ENCODE peak calls at places on chromosomes 12 and 14, in seven cellular contexts. R is adrenal gland, F is endothelial cell of umbilical vein, W is suprapubic skin, D is heart left ventricle, K is Peyer's patch, E is uterus. J is an unnamed sample.

GRCh38 chr12:49358548-49359141 is 8.6 kb upstream of the SPATS2 start:
- DNase-seq in R (peak), W (no peak), K (peak), E (no peak), D (no peak), F (peak), J (no peak)

GRCh38 chr12:94589591-94590001 is 60.8 kb downstream of the TMCC3 start:
- DNase-seq in R (no peak), W (no peak), F (no peak), D (no peak), K (no peak), E (no peak), J (no peak)

GRCh38 chr14:54312166-54312801 is 84.5 kb upstream of the CDKN3 start:
- DNase-seq in K (no peak), D (no peak), W (no peak), R (peak), E (no peak), F (peak), J (peak)

GRCh38 chr14:60349663-60350365 is 100.8 kb downstream of the PPM1A start:
- DNase-seq in F (peak), K (no peak), W (no peak), E (no peak), D (peak), R (peak), J (peak)

GRCh38 chr14:69358233-69358963 is 39.7 kb downstream of the ERH start:
- DNase-seq in E (no peak), D (no peak), R (no peak), W (peak), K (no peak), F (no peak), J (no peak)

GRCh38 chr12:16325426-16325825 is 22.0 kb upstream of the MGST1 start:
- DNase-seq in E (no peak), R (no peak), W (no peak), K (no peak), F (no peak), D (no peak), J (no peak)

GRCh38 chr14:101843665-101844064 is 82.2 kb downstream of the PPP2R5C start:
- DNase-seq in E (no peak), F (no peak), D (no peak), K (peak), W (no peak), R (no peak), J (no peak)

GRCh38 chr14:101836131-101836530 is 74.6 kb downstream of the PPP2R5C start:
- DNase-seq in W (no peak), E (no peak), F (peak), D (peak), K (no peak), R (peak), J (no peak)

GRCh38 chr12:59595097-59595496 is 732 bp upstream of the SLC16A7 start:
- DNase-seq in W (no peak), F (no peak), E (no peak), R (no peak), K (no peak), D (no peak), J (no peak)

GRCh38 chr14:93898081-93898611 is 29.0 kb upstream of the FAM181A start:
- DNase-seq in F (no peak), E (no peak), D (no peak), R (no peak), W (no peak), K (no peak), J (no peak)

GRCh38 chr12:65958456-65958855 is 134.2 kb downstream of the HMGA2 start:
- DNase-seq in F (no peak), K (no peak), E (no peak), D (no peak), W (no peak), R (no peak), J (no peak)

GRCh38 chr14:96940009-96940408 is 142.8 kb downstream of the VRK1 start:
- DNase-seq in R (no peak), F (no peak), E (no peak), K (no peak), W (no peak), D (no peak), J (no peak)

GRCh38 chr14:77040995-77041744 is 12.7 kb upstream of the IRF2BPL start:
- DNase-seq in E (peak), R (peak), W (no peak), F (no peak), D (peak), K (peak), J (no peak)

GRCh38 chr12:117331691-117332090 is 29.7 kb downstream of the NOS1 start:
- DNase-seq in W (no peak), D (no peak), K (no peak), F (no peak), R (no peak), E (no peak), J (no peak)

GRCh38 chr14:37655418-37655817 is 60.0 kb downstream of the TTC6 start:
- DNase-seq in D (no peak), R (no peak), E (no peak), F (no peak), K (no peak), W (no peak), J (no peak)

GRCh38 chr14:94049625-94050023 is 23.5 kb downstream of the OTUB2 start:
- DNase-seq in F (no peak), E (no peak), D (no peak), W (peak), K (no peak), R (no peak), J (no peak)

GRCh38 chr14:66104486-66104885 is 381.7 kb upstream of the CCDC196 start:
- DNase-seq in W (no peak), K (no peak), E (no peak), F (no peak), R (no peak), D (no peak), J (no peak)

GRCh38 chr14:54209501-54210231 is 187.1 kb upstream of the CDKN3 start:
- DNase-seq in W (no peak), E (no peak), K (no peak), D (no peak), R (no peak), F (no peak), J (no peak)

GRCh38 chr14:94136575-94137331 is 7.3 kb upstream of the IFI27L2 start:
- DNase-seq in W (peak), F (peak), R (peak), D (peak), E (peak), K (peak), J (peak)

GRCh38 chr12:78181544-78182162 is 351.0 kb downstream of the NAV3 start:
- DNase-seq in R (no peak), K (no peak), W (no peak), D (no peak), E (no peak), F (peak), J (no peak)

GRCh38 chr14:59018978-59019377 is 169.5 kb upstream of the DAAM1 start:
- DNase-seq in R (no peak), F (no peak), K (no peak), D (no peak), W (no peak), E (no peak), J (no peak)

GRCh38 chr14:104562606-104563005 is 17.0 kb upstream of the C14orf180 start:
- DNase-seq in W (no peak), E (no peak), F (no peak), D (no peak), R (no peak), K (no peak), J (no peak)

GRCh38 chr12:90080616-90081015 is 372.0 kb upstream of the ATP2B1 start:
- DNase-seq in W (no peak), D (no peak), R (no peak), E (no peak), K (no peak), F (no peak), J (no peak)

DNA sequence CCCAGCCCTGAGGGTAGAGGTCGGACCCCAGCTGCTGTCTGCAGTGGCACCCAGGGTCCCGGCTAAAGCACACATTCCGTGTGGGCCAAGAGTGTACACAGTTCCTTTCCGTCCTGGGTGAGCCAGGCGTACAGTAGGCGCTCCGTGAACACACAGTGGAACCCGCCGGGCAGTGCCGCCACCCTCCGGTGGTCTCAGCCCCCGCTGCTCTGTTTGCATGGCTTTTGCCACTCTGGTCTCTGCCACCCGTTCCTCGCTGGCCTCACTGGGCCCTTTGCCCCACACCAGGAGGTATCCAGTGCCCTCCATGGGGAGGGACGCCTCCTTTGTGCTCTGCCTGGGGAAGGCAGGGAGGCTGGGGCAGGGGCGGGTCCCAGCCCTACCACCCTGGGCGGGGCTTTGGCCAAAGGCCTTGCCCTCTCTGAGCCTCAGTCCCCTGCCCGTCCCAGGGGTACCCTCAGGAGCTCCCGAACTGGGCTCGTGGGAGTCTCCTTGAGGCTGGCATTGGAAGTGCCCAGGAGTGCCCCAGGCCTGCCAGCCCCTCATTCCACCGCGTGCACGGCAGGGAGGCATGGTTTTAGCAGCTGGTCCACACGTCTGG is 13.0 kb downstream of the TRMT61A start:
- DNase-seq in E (no peak), K (no peak), R (no peak), F (no peak), D (no peak), W (no peak), J (no peak)
- TF ChIP-seq POLR2A in E (no peak), K (no peak), R (no peak), F (no peak), D (no peak), W (no peak), J (no peak)

GRCh38 chr12:104456950-104457745 is 400 bp downstream of the CHST11 start:
- DNase-seq in W (peak), D (peak), E (peak), K (peak), R (peak), F (peak), J (peak)

GRCh38 chr12:104454997-104455396 is 1.8 kb upstream of the CHST11 start:
- DNase-seq in W (no peak), R (no peak), K (no peak), F (peak), D (no peak), E (no peak), J (no peak)

GRCh38 chr12:104455594-104456416 is 943 bp upstream of the CHST11 start:
- DNase-seq in D (no peak), R (no peak), F (peak), E (no peak), K (no peak), W (no peak), J (no peak)

GRCh38 chr12:104457746-104458644 is 1.2 kb downstream of the CHST11 start:
- DNase-seq in R (peak), F (peak), D (peak), W (no peak), E (peak), K (peak), J (no peak)

DNA sequence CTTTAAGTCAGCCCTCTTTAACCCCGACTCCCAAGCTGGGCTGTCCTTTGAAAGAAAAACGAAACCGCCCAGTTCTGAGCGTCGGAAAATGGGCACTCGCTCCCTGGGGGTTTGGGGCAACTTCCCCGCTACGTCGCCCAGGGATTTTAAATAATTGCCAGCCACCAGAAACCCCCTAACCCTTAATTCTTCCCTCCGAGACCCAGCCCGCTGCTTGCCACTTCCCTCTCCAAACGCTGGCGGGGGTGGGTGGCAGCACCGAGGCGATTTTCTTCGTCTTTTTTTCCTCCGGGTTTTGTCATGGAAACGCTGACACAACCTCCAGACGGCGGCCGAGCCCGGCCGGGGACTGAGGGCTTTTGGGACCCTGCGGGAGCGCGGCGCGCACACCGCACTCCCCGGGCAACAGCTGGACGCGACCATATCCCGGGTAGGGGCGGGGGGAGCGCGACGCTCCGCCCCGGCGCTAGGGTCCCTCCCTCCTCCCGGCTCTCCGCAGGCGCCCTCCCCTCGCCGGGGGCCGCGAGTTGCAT is at the start of gene CHST11:
- DNase-seq in D (peak), F (peak), K (peak), E (peak), W (peak), R (peak), J (peak)
- TF ChIP-seq POLR2A in D (no peak), F (no peak), K (no peak), E (peak), W (no peak), R (no peak), J (peak)

DNA sequence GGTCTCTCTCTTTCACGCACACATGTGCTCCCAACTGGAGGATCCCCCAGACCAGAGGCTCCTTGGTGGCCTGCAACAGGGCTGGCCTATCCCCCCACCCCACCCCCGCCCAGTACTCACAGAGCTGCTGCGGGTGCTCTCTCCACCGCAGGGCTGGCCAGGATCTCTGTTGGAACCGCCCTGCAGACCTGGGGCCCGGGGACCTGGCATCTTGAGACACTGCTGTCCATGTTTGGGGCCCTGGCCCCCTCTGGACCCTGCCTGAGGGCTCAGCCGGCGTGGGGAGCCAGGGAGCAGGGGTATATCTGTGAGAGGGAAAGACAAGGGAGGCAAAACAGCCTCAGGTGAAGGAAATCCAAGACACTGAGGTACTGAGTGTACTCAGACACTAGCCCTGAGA is 22.6 kb downstream of the ANO2 start:
- DNase-seq in D (no peak), F (no peak), K (no peak), R (no peak), W (peak), E (no peak), J (no peak)
- TF ChIP-seq POLR2A in D (no peak), F (no peak), K (no peak), R (no peak), W (no peak), E (no peak), J (no peak)

GRCh38 chr14:73786942-73787759 is 64.5 kb upstream of the PTGR2 start:
- DNase-seq in D (peak), K (peak), F (peak), E (peak), W (no peak), R (peak), J (peak)
- TF ChIP-seq POLR2A in D (no peak), K (peak), F (no peak), E (no peak), W (peak), R (peak), J (peak)

GRCh38 chr12:112927925-112928324 is 10.3 kb upstream of the OAS3 start:
- DNase-seq in K (no peak), R (no peak), E (no peak), F (no peak), D (no peak), W (no peak), J (no peak)
- TF ChIP-seq POLR2A in K (no peak), R (no peak), E (no peak), F (no peak), D (no peak), W (no peak), J (no peak)

DNA sequence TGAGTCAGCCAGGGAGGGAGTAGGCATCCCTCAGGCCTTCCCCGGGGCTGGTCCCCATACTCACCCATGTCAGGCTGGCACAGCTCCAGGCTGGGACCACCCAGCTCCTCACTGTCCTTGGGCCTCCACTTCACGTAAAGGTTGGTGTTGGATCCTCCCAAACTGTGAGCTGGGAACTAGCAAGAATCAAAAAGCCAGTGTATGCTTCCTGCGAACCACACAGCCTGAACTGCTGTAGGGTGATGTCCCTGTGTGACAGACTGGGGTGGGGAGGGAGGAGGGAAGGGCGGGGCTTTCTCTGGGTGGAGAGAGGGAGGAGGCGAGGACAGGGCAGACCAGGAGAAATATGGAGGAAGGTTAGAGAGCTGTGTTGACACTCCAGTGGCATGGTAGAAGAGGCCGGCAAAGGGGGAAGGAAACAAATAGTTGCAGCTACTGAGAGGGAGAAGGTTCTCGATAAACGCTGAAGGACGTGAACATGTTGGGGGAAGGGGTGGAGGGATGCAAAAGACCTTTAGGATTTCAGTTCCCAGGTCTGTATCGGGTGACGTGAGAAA is 6.1 kb upstream of the BAZ2A start:
- DNase-seq in D (peak), R (peak), E (peak), W (peak), F (peak), K (peak), J (peak)
- TF ChIP-seq POLR2A in D (peak), R (peak), E (peak), W (peak), F (peak), K (peak), J (peak)

GRCh38 chr12:55818886-55819285 is 1.0 kb downstream of the ORMDL2 start:
- DNase-seq in F (no peak), K (no peak), E (no peak), R (no peak), W (no peak), D (no peak), J (no peak)

GRCh38 chr12:55822228-55822627 is 4.4 kb downstream of the ORMDL2 start:
- DNase-seq in R (no peak), D (no peak), E (no peak), F (no peak), K (no peak), W (no peak), J (no peak)

GRCh38 chr12:55818140-55818728 is 393 bp downstream of the ORMDL2 start:
- DNase-seq in D (no peak), K (no peak), W (no peak), E (no peak), R (no peak), F (no peak), J (no peak)

GRCh38 chr12:55823419-55823818 is 5.6 kb downstream of the ORMDL2 start:
- DNase-seq in R (no peak), E (no peak), D (no peak), K (no peak), W (no peak), F (no peak), J (no peak)

DNA sequence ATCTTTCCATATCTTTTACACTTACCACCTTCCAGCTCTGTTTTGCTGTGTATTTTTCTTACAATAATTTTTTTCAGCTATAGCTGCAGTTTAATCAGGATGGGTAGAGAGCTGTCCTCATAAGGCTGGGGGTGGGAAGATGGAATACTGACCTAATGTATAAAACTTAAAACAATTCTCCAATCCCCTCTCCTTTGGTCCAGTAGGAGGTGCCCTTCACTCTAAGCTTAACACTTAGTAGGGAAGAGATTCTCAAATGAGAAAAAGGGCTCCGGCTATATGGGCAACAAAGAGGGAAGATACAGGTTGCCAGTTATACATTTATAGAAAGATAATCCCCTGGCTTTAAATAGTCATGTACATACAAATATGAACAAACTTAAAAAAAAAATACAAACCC is 2.8 kb downstream of the ORMDL2 start:
- DNase-seq in W (no peak), F (no peak), R (no peak), D (no peak), E (no peak), K (no peak), J (no peak)
- TF ChIP-seq POLR2A in W (no peak), F (no peak), R (no peak), D (no peak), E (no peak), K (no peak), J (no peak)

DNA sequence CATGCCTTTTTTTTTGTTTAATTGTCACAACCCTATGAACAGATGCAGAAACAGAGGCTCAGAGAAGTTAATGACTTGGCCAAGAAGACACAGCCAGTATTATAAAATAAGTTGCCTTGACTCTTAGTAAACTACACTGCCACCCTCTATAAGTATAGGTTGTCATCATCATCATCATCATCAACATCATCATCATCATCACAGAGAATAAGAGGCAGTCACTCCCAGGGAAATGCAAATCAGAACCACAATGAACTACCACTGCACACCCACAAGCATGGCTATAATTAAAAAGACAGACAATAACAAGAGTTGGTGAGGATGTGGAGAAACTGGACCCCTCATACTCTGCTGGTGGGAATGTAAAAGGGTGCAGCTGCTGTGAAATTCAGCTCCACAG is 23.2 kb upstream of the C12orf76 start:
- DNase-seq in K (no peak), W (no peak), F (no peak), D (no peak), R (no peak), E (no peak), J (no peak)
- TF ChIP-seq POLR2A in K (no peak), W (no peak), F (no peak), D (no peak), R (no peak), E (no peak), J (no peak)

GRCh38 chr14:50082784-50083466 is 33.4 kb downstream of the VCPKMT start:
- DNase-seq in R (no peak), F (no peak), E (no peak), D (no peak), W (no peak), K (peak), J (no peak)
- TF ChIP-seq POLR2A in R (no peak), F (no peak), E (no peak), D (no peak), W (no peak), K (peak), J (no peak)

GRCh38 chr14:67680121-67680602 is 5.7 kb upstream of the VTI1B start:
- DNase-seq in W (no peak), D (no peak), F (peak), K (no peak), R (no peak), E (no peak), J (no peak)

GRCh38 chr14:67675219-67675582 is 769 bp upstream of the VTI1B start:
- DNase-seq in E (no peak), D (no peak), K (no peak), R (no peak), W (no peak), F (peak), J (no peak)

GRCh38 chr14:67673451-67673850 is 981 bp downstream of the VTI1B start:
- DNase-seq in R (no peak), D (no peak), E (no peak), F (peak), W (no peak), K (no peak), J (no peak)

GRCh38 chr14:67674139-67674479 is 323 bp downstream of the VTI1B start:
- DNase-seq in E (peak), R (peak), F (peak), D (peak), K (peak), W (peak), J (peak)

GRCh38 chr14:67674480-67675218 is at the start of gene VTI1B:
- DNase-seq in W (peak), K (peak), R (peak), E (peak), F (peak), D (peak), J (peak)
- TF ChIP-seq POLR2A in W (peak), K (peak), R (peak), E (no peak), F (peak), D (no peak), J (peak)